ENCODE peak calls at places on chromosomes 11 and 22, in ten cellular contexts. O is head of caudate nucleus; X is GM13976; P is activated CD4-positive, alpha-beta T cell treated with anti-CD3 and anti-CD28 coated beads, Interleukin-2, amount 50 U/mL, for 1 hour; Z is B cell; S is H1; U is hippocampal formation; F is T1000; T is stimulated activated CD4-positive, alpha-beta T cell treated with anti-CD3 and anti-CD28 coated beads, Interleukin-12 subunit alpha, Interleukin-12 subunit beta, amount 100 ng/mL, for 4 hours; D is activated gamma-delta T cell treated with Interleukin-2 at 50 U/mL for 16 hours. V is an unnamed sample.

GRCh38 chr11:16605440-16605970 is 132.9 kb upstream of the C11orf58 start:
- DNase-seq in O (no peak), X (peak; percentile 25), P (no peak), Z (no peak), S (no peak), U (no peak), F (peak; percentile 26), T (no peak), D (no peak), V (no peak)

GRCh38 chr11:129115652-129116585 is 76.2 kb downstream of the ARHGAP32 start:
- DNase-seq in O (no peak), X (no peak), P (no peak), Z (no peak), S (no peak), U (no peak), F (no peak), T (no peak), D (no peak), V (no peak)

GRCh38 chr11:76657139-76657823 is 13.3 kb downstream of the LRRC32 start:
- DNase-seq in O (no peak), X (peak; percentile 20), P (no peak), Z (no peak), S (no peak), U (no peak), F (no peak), T (no peak), D (no peak), V (no peak)

GRCh38 chr22:50035131-50035881 is 22.7 kb upstream of the IL17REL start:
- DNase-seq in O (no peak), X (no peak), P (no peak), Z (peak; percentile 33), S (no peak), U (no peak), F (no peak), T (no peak), D (no peak), V (no peak)

GRCh38 chr22:46087816-46088277 is 62.5 kb upstream of the PPARA start:
- DNase-seq in O (peak; percentile 96), X (no peak), P (no peak), Z (no peak), S (no peak), U (peak; percentile 97), F (peak; percentile 75), T (no peak), D (no peak), V (no peak)

GRCh38 chr11:46918778-46919513 is 596 bp upstream of the LRP4 start:
- DNase-seq in O (no peak), X (no peak), P (no peak), Z (no peak), S (peak; percentile 74), U (no peak), F (no peak), T (no peak), D (no peak), V (no peak)

GRCh38 chr11:65862941-65863888 is 3.0 kb downstream of the MUS81 start:
- DNase-seq in O (no peak), X (no peak), P (no peak), Z (peak; percentile 23), S (no peak), U (no peak), F (no peak), T (no peak), D (no peak), V (no peak)

GRCh38 chr11:32071811-32072210 is 19.1 kb upstream of the RCN1 start:
- DNase-seq in O (no peak), X (no peak), P (no peak), Z (no peak), S (no peak), U (no peak), F (no peak), T (no peak), D (no peak), V (no peak)

V was measured in T follicular helper cell.